ENCODE peak calls at places on chromosomes 12 and 14, in five cellular contexts. One of them, this sample, is unnamed.

GRCh38 chr14:58501214-58501816 is 73.8 kb downstream of the KIAA0586 start:
- DNase-seq in AG08396: peak
- DNase-seq in LoVo: peak
- DNase-seq in adipocyte: peak
- DNase-seq in activated CD4-positive, alpha-beta T cell treated with anti-CD3 and anti-CD28 coated beads, Interleukin-2, amount 50 U/mL, for 4 hours: no peak
- DNase-seq in this sample: no peak

GRCh38 chr14:103561381-103562134 is 899 bp downstream of the BAG5 start:
- DNase-seq in LoVo: peak
- DNase-seq in activated CD4-positive, alpha-beta T cell treated with anti-CD3 and anti-CD28 coated beads, Interleukin-2, amount 50 U/mL, for 4 hours: peak
- DNase-seq in AG08396: peak
- DNase-seq in adipocyte: peak
- DNase-seq in this sample: peak

GRCh38 chr14:92973265-92973797 is 50.4 kb downstream of the CHGA start:
- DNase-seq in activated CD4-positive, alpha-beta T cell treated with anti-CD3 and anti-CD28 coated beads, Interleukin-2, amount 50 U/mL, for 4 hours: no peak
- DNase-seq in LoVo: peak
- DNase-seq in adipocyte: peak
- DNase-seq in AG08396: peak
- DNase-seq in this sample: no peak

GRCh38 chr12:88247241-88247643 is 105.1 kb downstream of the TMTC3 start:
- DNase-seq in LoVo: peak
- DNase-seq in activated CD4-positive, alpha-beta T cell treated with anti-CD3 and anti-CD28 coated beads, Interleukin-2, amount 50 U/mL, for 4 hours: no peak
- DNase-seq in adipocyte: peak
- DNase-seq in AG08396: peak
- DNase-seq in this sample: no peak

GRCh38 chr12:47491516-47491915 is 214.3 kb downstream of the RPAP3 start:
- DNase-seq in AG08396: no peak
- DNase-seq in activated CD4-positive, alpha-beta T cell treated with anti-CD3 and anti-CD28 coated beads, Interleukin-2, amount 50 U/mL, for 4 hours: no peak
- DNase-seq in LoVo: no peak
- DNase-seq in adipocyte: no peak
- DNase-seq in this sample: no peak

GRCh38 chr12:48978741-48979601 is 849 bp downstream of the WNT1 start:
- DNase-seq in activated CD4-positive, alpha-beta T cell treated with anti-CD3 and anti-CD28 coated beads, Interleukin-2, amount 50 U/mL, for 4 hours: no peak
- DNase-seq in adipocyte: no peak
- DNase-seq in AG08396: no peak
- DNase-seq in LoVo: no peak
- DNase-seq in this sample: no peak

GRCh38 chr12:105280966-105281693 is 45.2 kb upstream of the APPL2 start:
- DNase-seq in adipocyte: no peak
- DNase-seq in LoVo: peak
- DNase-seq in AG08396: no peak
- DNase-seq in activated CD4-positive, alpha-beta T cell treated with anti-CD3 and anti-CD28 coated beads, Interleukin-2, amount 50 U/mL, for 4 hours: no peak
- DNase-seq in this sample: no peak

GRCh38 chr14:103679351-103679750 is 35.9 kb downstream of the XRCC3 start:
- DNase-seq in AG08396: no peak
- DNase-seq in LoVo: no peak
- DNase-seq in activated CD4-positive, alpha-beta T cell treated with anti-CD3 and anti-CD28 coated beads, Interleukin-2, amount 50 U/mL, for 4 hours: peak
- DNase-seq in adipocyte: no peak
- DNase-seq in this sample: peak

GRCh38 chr12:112964067-112964670 is 14.2 kb upstream of the OAS2 start:
- DNase-seq in LoVo: no peak
- DNase-seq in activated CD4-positive, alpha-beta T cell treated with anti-CD3 and anti-CD28 coated beads, Interleukin-2, amount 50 U/mL, for 4 hours: no peak
- DNase-seq in adipocyte: no peak
- DNase-seq in AG08396: no peak
- DNase-seq in this sample: no peak

GRCh38 chr14:61461808-61462275 is 140.5 kb downstream of the PRKCH start:
- DNase-seq in adipocyte: peak
- DNase-seq in AG08396: peak
- DNase-seq in LoVo: peak
- DNase-seq in activated CD4-positive, alpha-beta T cell treated with anti-CD3 and anti-CD28 coated beads, Interleukin-2, amount 50 U/mL, for 4 hours: no peak
- DNase-seq in this sample: no peak

GRCh38 chr14:24613747-24614146 is 4.3 kb upstream of the GZMH start:
- DNase-seq in AG08396: no peak
- DNase-seq in activated CD4-positive, alpha-beta T cell treated with anti-CD3 and anti-CD28 coated beads, Interleukin-2, amount 50 U/mL, for 4 hours: no peak
- DNase-seq in adipocyte: no peak
- DNase-seq in LoVo: no peak
- DNase-seq in this sample: no peak

GRCh38 chr12:123387508-123388217 is 3.7 kb downstream of the KMT5A start:
- DNase-seq in adipocyte: no peak
- DNase-seq in activated CD4-positive, alpha-beta T cell treated with anti-CD3 and anti-CD28 coated beads, Interleukin-2, amount 50 U/mL, for 4 hours: no peak
- DNase-seq in LoVo: no peak
- DNase-seq in AG08396: no peak
- DNase-seq in this sample: no peak

GRCh38 chr14:93328546-93328945 is 4.3 kb downstream of the BTBD7 start:
- DNase-seq in LoVo: no peak
- DNase-seq in AG08396: no peak
- DNase-seq in activated CD4-positive, alpha-beta T cell treated with anti-CD3 and anti-CD28 coated beads, Interleukin-2, amount 50 U/mL, for 4 hours: no peak
- DNase-seq in adipocyte: no peak
- DNase-seq in this sample: no peak

GRCh38 chr12:68225576-68226476 is at the start of gene IL26:
- DNase-seq in LoVo: no peak
- DNase-seq in AG08396: no peak
- DNase-seq in activated CD4-positive, alpha-beta T cell treated with anti-CD3 and anti-CD28 coated beads, Interleukin-2, amount 50 U/mL, for 4 hours: no peak
- DNase-seq in adipocyte: no peak
- DNase-seq in this sample: no peak

GRCh38 chr12:122902854-122903703 is 7.2 kb upstream of the VPS37B start:
- DNase-seq in AG08396: no peak
- DNase-seq in LoVo: no peak
- DNase-seq in adipocyte: no peak
- DNase-seq in activated CD4-positive, alpha-beta T cell treated with anti-CD3 and anti-CD28 coated beads, Interleukin-2, amount 50 U/mL, for 4 hours: no peak
- DNase-seq in this sample: no peak

GRCh38 chr12:63826002-63826585 is 18.4 kb upstream of the SRGAP1 start:
- DNase-seq in LoVo: peak
- DNase-seq in activated CD4-positive, alpha-beta T cell treated with anti-CD3 and anti-CD28 coated beads, Interleukin-2, amount 50 U/mL, for 4 hours: no peak
- DNase-seq in adipocyte: peak
- DNase-seq in AG08396: peak
- DNase-seq in this sample: no peak

GRCh38 chr12:65962921-65963883 is 138.9 kb downstream of the HMGA2 start:
- DNase-seq in AG08396: no peak
- DNase-seq in activated CD4-positive, alpha-beta T cell treated with anti-CD3 and anti-CD28 coated beads, Interleukin-2, amount 50 U/mL, for 4 hours: no peak
- DNase-seq in adipocyte: no peak
- DNase-seq in LoVo: no peak
- DNase-seq in this sample: no peak

GRCh38 chr12:106249411-106250135 is 1.8 kb upstream of the CKAP4 start:
- DNase-seq in LoVo: no peak
- DNase-seq in AG08396: no peak
- DNase-seq in activated CD4-positive, alpha-beta T cell treated with anti-CD3 and anti-CD28 coated beads, Interleukin-2, amount 50 U/mL, for 4 hours: no peak
- DNase-seq in adipocyte: no peak
- DNase-seq in this sample: no peak

GRCh38 chr14:19775587-19775986 is 2.3 kb downstream of the OR4M1 start:
- DNase-seq in LoVo: no peak
- DNase-seq in AG08396: no peak
- DNase-seq in activated CD4-positive, alpha-beta T cell treated with anti-CD3 and anti-CD28 coated beads, Interleukin-2, amount 50 U/mL, for 4 hours: no peak
- DNase-seq in adipocyte: no peak
- DNase-seq in this sample: no peak

GRCh38 chr12:131803995-131804521 is 24.1 kb upstream of the MMP17 start:
- DNase-seq in AG08396: peak
- DNase-seq in adipocyte: peak
- DNase-seq in LoVo: peak
- DNase-seq in activated CD4-positive, alpha-beta T cell treated with anti-CD3 and anti-CD28 coated beads, Interleukin-2, amount 50 U/mL, for 4 hours: no peak
- DNase-seq in this sample: no peak

GRCh38 chr12:107632246-107632645 is 53.4 kb upstream of the PWP1 start:
- DNase-seq in LoVo: no peak
- DNase-seq in adipocyte: no peak
- DNase-seq in activated CD4-positive, alpha-beta T cell treated with anti-CD3 and anti-CD28 coated beads, Interleukin-2, amount 50 U/mL, for 4 hours: no peak
- DNase-seq in AG08396: no peak
- DNase-seq in this sample: no peak

GRCh38 chr12:43848786-43849185 is 12.9 kb downstream of the TMEM117 start:
- DNase-seq in AG08396: no peak
- DNase-seq in LoVo: no peak
- DNase-seq in adipocyte: no peak
- DNase-seq in activated CD4-positive, alpha-beta T cell treated with anti-CD3 and anti-CD28 coated beads, Interleukin-2, amount 50 U/mL, for 4 hours: no peak
- DNase-seq in this sample: no peak

GRCh38 chr14:59939828-59940227 is 19.9 kb downstream of the LRRC9 start:
- DNase-seq in adipocyte: no peak
- DNase-seq in activated CD4-positive, alpha-beta T cell treated with anti-CD3 and anti-CD28 coated beads, Interleukin-2, amount 50 U/mL, for 4 hours: no peak
- DNase-seq in LoVo: no peak
- DNase-seq in AG08396: no peak
- DNase-seq in this sample: no peak

GRCh38 chr12:131982041-131982440 is 32.3 kb downstream of the EP400 start:
- DNase-seq in AG08396: no peak
- DNase-seq in adipocyte: no peak
- DNase-seq in activated CD4-positive, alpha-beta T cell treated with anti-CD3 and anti-CD28 coated beads, Interleukin-2, amount 50 U/mL, for 4 hours: no peak
- DNase-seq in LoVo: no peak
- DNase-seq in this sample: no peak

GRCh38 chr14:34103176-34103575 is 152.3 kb upstream of the EGLN3 start:
- DNase-seq in activated CD4-positive, alpha-beta T cell treated with anti-CD3 and anti-CD28 coated beads, Interleukin-2, amount 50 U/mL, for 4 hours: no peak
- DNase-seq in adipocyte: no peak
- DNase-seq in AG08396: no peak
- DNase-seq in LoVo: no peak
- DNase-seq in this sample: no peak

GRCh38 chr12:111174283-111175108 is 194.4 kb downstream of the PHETA1 start:
- DNase-seq in adipocyte: no peak
- DNase-seq in activated CD4-positive, alpha-beta T cell treated with anti-CD3 and anti-CD28 coated beads, Interleukin-2, amount 50 U/mL, for 4 hours: no peak
- DNase-seq in LoVo: peak
- DNase-seq in AG08396: no peak
- DNase-seq in this sample: no peak

GRCh38 chr14:56760164-56760914 is 49.9 kb downstream of the OTX2 start:
- DNase-seq in adipocyte: no peak
- DNase-seq in activated CD4-positive, alpha-beta T cell treated with anti-CD3 and anti-CD28 coated beads, Interleukin-2, amount 50 U/mL, for 4 hours: no peak
- DNase-seq in LoVo: no peak
- DNase-seq in AG08396: no peak
- DNase-seq in this sample: no peak

GRCh38 chr14:99773496-99774203 is 19.6 kb upstream of the EML1 start:
- DNase-seq in adipocyte: no peak
- DNase-seq in AG08396: no peak
- DNase-seq in LoVo: no peak
- DNase-seq in activated CD4-positive, alpha-beta T cell treated with anti-CD3 and anti-CD28 coated beads, Interleukin-2, amount 50 U/mL, for 4 hours: no peak
- DNase-seq in this sample: no peak

GRCh38 chr12:66107451-66107915 is 23.1 kb downstream of the LLPH start:
- DNase-seq in AG08396: peak
- DNase-seq in adipocyte: peak
- DNase-seq in activated CD4-positive, alpha-beta T cell treated with anti-CD3 and anti-CD28 coated beads, Interleukin-2, amount 50 U/mL, for 4 hours: no peak
- DNase-seq in LoVo: peak
- DNase-seq in this sample: peak

GRCh38 chr12:12976366-12976765 is 23.7 kb downstream of the HEBP1 start:
- DNase-seq in adipocyte: peak
- DNase-seq in LoVo: peak
- DNase-seq in AG08396: peak
- DNase-seq in activated CD4-positive, alpha-beta T cell treated with anti-CD3 and anti-CD28 coated beads, Interleukin-2, amount 50 U/mL, for 4 hours: no peak
- DNase-seq in this sample: no peak

GRCh38 chr12:32605326-32606095 is 73.6 kb upstream of the DNM1L start:
- DNase-seq in AG08396: no peak
- DNase-seq in LoVo: no peak
- DNase-seq in activated CD4-positive, alpha-beta T cell treated with anti-CD3 and anti-CD28 coated beads, Interleukin-2, amount 50 U/mL, for 4 hours: no peak
- DNase-seq in adipocyte: no peak
- DNase-seq in this sample: no peak

GRCh38 chr14:56422703-56423213 is 156.8 kb upstream of the TMEM260 start:
- DNase-seq in adipocyte: peak
- DNase-seq in AG08396: peak
- DNase-seq in LoVo: peak
- DNase-seq in activated CD4-positive, alpha-beta T cell treated with anti-CD3 and anti-CD28 coated beads, Interleukin-2, amount 50 U/mL, for 4 hours: no peak
- DNase-seq in this sample: no peak

GRCh38 chr14:26791117-26791806 is 193.4 kb upstream of the NOVA1 start:
- DNase-seq in activated CD4-positive, alpha-beta T cell treated with anti-CD3 and anti-CD28 coated beads, Interleukin-2, amount 50 U/mL, for 4 hours: no peak
- DNase-seq in AG08396: no peak
- DNase-seq in adipocyte: no peak
- DNase-seq in LoVo: no peak
- DNase-seq in this sample: no peak

GRCh38 chr14:68951051-68951797 is 27.9 kb downstream of the ACTN1 start:
- DNase-seq in AG08396: peak
- DNase-seq in LoVo: peak
- DNase-seq in adipocyte: peak
- DNase-seq in activated CD4-positive, alpha-beta T cell treated with anti-CD3 and anti-CD28 coated beads, Interleukin-2, amount 50 U/mL, for 4 hours: no peak
- DNase-seq in this sample: no peak

GRCh38 chr12:124020398-124021024 is 47.5 kb downstream of the ZNF664 start:
- DNase-seq in adipocyte: peak
- DNase-seq in AG08396: no peak
- DNase-seq in activated CD4-positive, alpha-beta T cell treated with anti-CD3 and anti-CD28 coated beads, Interleukin-2, amount 50 U/mL, for 4 hours: no peak
- DNase-seq in LoVo: no peak
- DNase-seq in this sample: no peak

GRCh38 chr12:124098101-124098757 is 125.2 kb downstream of the ZNF664 start:
- DNase-seq in activated CD4-positive, alpha-beta T cell treated with anti-CD3 and anti-CD28 coated beads, Interleukin-2, amount 50 U/mL, for 4 hours: no peak
- DNase-seq in LoVo: no peak
- DNase-seq in adipocyte: no peak
- DNase-seq in AG08396: no peak
- DNase-seq in this sample: no peak

GRCh38 chr12:42346603-42347002 is 20.6 kb downstream of the PPHLN1 start:
- DNase-seq in AG08396: no peak
- DNase-seq in LoVo: no peak
- DNase-seq in adipocyte: no peak
- DNase-seq in activated CD4-positive, alpha-beta T cell treated with anti-CD3 and anti-CD28 coated beads, Interleukin-2, amount 50 U/mL, for 4 hours: no peak
- DNase-seq in this sample: no peak

This sample was measured in activated gamma-delta T cell treated with anti-CD3 and anti-CD28 coated beads, Interleukin-2, amount 50 U/mL, for 16 hours.